ENCODE peak calls at places on chromosomes 4 and X, in four cellular contexts. One of them, this sample, is unnamed.

GRCh38 chr4:128249787-128250668 is 37.6 kb downstream of the PGRMC2 start:
- DNase-seq in K562: peak
- DNase-seq in GM12878: no peak
- DNase-seq in HepG2: no peak
- DNase-seq in this sample: no peak

GRCh38 chr4:100736651-100737450 is 219.0 kb upstream of the EMCN start:
- DNase-seq in K562: no peak
- DNase-seq in GM12878: no peak
- DNase-seq in HepG2: no peak
- DNase-seq in this sample: no peak

GRCh38 chr4:124710911-124711310 is 1.6 kb downstream of the ANKRD50 start:
- DNase-seq in K562: no peak
- DNase-seq in GM12878: no peak
- DNase-seq in HepG2: no peak
- DNase-seq in this sample: no peak

GRCh38 chr4:158895797-158896442 is 127.1 kb downstream of the FNIP2 start:
- DNase-seq in K562: no peak
- DNase-seq in GM12878: no peak
- DNase-seq in HepG2: no peak
- DNase-seq in this sample: no peak

GRCh38 chrX:150773117-150773516 is 79.9 kb downstream of the MTMR1 start:
- DNase-seq in K562: no peak
- DNase-seq in GM12878: no peak
- DNase-seq in HepG2: no peak
- DNase-seq in this sample: no peak

GRCh38 chrX:1249101-1249887 is 19.3 kb upstream of the CSF2RA start:
- DNase-seq in K562: peak
- DNase-seq in GM12878: peak
- DNase-seq in HepG2: peak
- DNase-seq in this sample: no peak

GRCh38 chr4:185229021-185229818 is 19.8 kb downstream of the SNX25 start:
- DNase-seq in K562: no peak
- DNase-seq in GM12878: no peak
- DNase-seq in HepG2: no peak
- DNase-seq in this sample: no peak

GRCh38 chr4:89438102-89438831 is 130.7 kb upstream of the GPRIN3 start:
- DNase-seq in K562: peak
- DNase-seq in GM12878: peak
- DNase-seq in HepG2: peak
- DNase-seq in this sample: peak

GRCh38 chr4:8847764-8848163 is 23.9 kb downstream of the HMX1 start:
- DNase-seq in K562: peak
- DNase-seq in GM12878: no peak
- DNase-seq in HepG2: no peak
- DNase-seq in this sample: peak

GRCh38 chr4:183554878-183555585 is 50.2 kb downstream of the ING2 start:
- DNase-seq in K562: no peak
- DNase-seq in GM12878: no peak
- DNase-seq in HepG2: no peak
- DNase-seq in this sample: no peak

GRCh38 chr4:177250056-177250696 is 59.5 kb upstream of the NEIL3 start:
- DNase-seq in K562: peak
- DNase-seq in GM12878: no peak
- DNase-seq in HepG2: peak
- DNase-seq in this sample: peak

GRCh38 chr4:6668391-6668790 is 25.3 kb upstream of the S100P start:
- DNase-seq in K562: no peak
- DNase-seq in GM12878: no peak
- DNase-seq in HepG2: no peak
- DNase-seq in this sample: no peak

GRCh38 chr4:186898367-186898766 is 174.7 kb upstream of the FAT1 start:
- DNase-seq in K562: no peak
- DNase-seq in GM12878: no peak
- DNase-seq in HepG2: no peak
- DNase-seq in this sample: no peak

GRCh38 chr4:1208970-1209704 is 36.8 kb upstream of the SPON2 start:
- DNase-seq in K562: no peak
- DNase-seq in GM12878: no peak
- DNase-seq in HepG2: no peak
- DNase-seq in this sample: no peak

GRCh38 chr4:110824344-110824743 is 201.5 kb upstream of the PITX2 start:
- DNase-seq in K562: no peak
- DNase-seq in GM12878: no peak
- DNase-seq in HepG2: no peak
- DNase-seq in this sample: no peak

GRCh38 chr4:144740316-144740715 is 94.4 kb downstream of the HHIP start:
- DNase-seq in K562: no peak
- DNase-seq in GM12878: no peak
- DNase-seq in HepG2: no peak
- DNase-seq in this sample: no peak

GRCh38 chrX:150361070-150361776 is 1.9 kb upstream of the MAMLD1 start:
- DNase-seq in K562: peak
- DNase-seq in GM12878: no peak
- DNase-seq in HepG2: no peak
- DNase-seq in this sample: no peak

GRCh38 chr4:112664611-112665010 is 27.7 kb downstream of the LARP7 start:
- DNase-seq in K562: no peak
- DNase-seq in GM12878: no peak
- DNase-seq in HepG2: no peak
- DNase-seq in this sample: no peak

GRCh38 chr4:1716065-1716945 is 4.2 kb upstream of the SLBP start:
- DNase-seq in K562: no peak
- DNase-seq in GM12878: no peak
- DNase-seq in HepG2: no peak
- DNase-seq in this sample: no peak

GRCh38 chrX:134801267-134801666 is 143.0 kb upstream of the PLAC1 start:
- DNase-seq in K562: peak
- DNase-seq in GM12878: no peak
- DNase-seq in HepG2: peak
- DNase-seq in this sample: no peak

GRCh38 chrX:7110821-7111276 is 36.7 kb upstream of the STS start:
- DNase-seq in K562: peak
- DNase-seq in GM12878: peak
- DNase-seq in HepG2: no peak
- DNase-seq in this sample: no peak

GRCh38 chr4:38056024-38056685 is 96.0 kb downstream of the PTTG2 start:
- DNase-seq in K562: no peak
- DNase-seq in GM12878: no peak
- DNase-seq in HepG2: no peak
- DNase-seq in this sample: no peak

GRCh38 chr4:104490096-104490769 is 4.5 kb downstream of the CXXC4 start:
- DNase-seq in K562: no peak
- DNase-seq in GM12878: peak
- DNase-seq in HepG2: no peak
- DNase-seq in this sample: no peak

DNA sequence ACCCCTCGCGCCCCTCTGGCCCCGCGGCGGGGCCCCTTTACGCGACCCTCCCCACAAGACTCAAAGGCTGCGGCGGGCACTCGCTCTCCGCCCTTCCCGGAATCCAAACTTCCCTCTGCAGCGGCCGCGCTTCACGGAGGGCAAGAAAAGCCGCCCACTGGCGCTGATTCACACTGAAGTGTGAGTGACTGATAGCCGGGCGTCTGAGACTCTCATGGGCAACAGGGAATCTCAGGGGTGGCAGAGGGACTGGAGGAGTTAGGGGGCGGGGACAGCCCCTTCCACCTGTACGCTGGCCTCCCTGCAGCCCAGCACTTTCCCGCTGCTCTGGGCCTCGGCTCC is 664 bp downstream of the SH3BP2 start:
- DNase-seq in K562: peak
- DNase-seq in GM12878: no peak
- DNase-seq in HepG2: no peak
- DNase-seq in this sample: no peak
- TF ChIP-seq FOXM1 in K562: no peak
- TF ChIP-seq FOXM1 in GM12878: no peak
- TF ChIP-seq FOXM1 in HepG2: no peak
- TF ChIP-seq FOXM1 in this sample: no peak

GRCh38 chrX:11190745-11191510 is 79.8 kb downstream of the HCCS start:
- DNase-seq in K562: no peak
- DNase-seq in GM12878: no peak
- DNase-seq in HepG2: no peak
- DNase-seq in this sample: no peak
- TF ChIP-seq TARDBP in K562: no peak
- TF ChIP-seq TARDBP in GM12878: no peak
- TF ChIP-seq TARDBP in HepG2: no peak
- TF ChIP-seq TARDBP in this sample: no peak

DNA sequence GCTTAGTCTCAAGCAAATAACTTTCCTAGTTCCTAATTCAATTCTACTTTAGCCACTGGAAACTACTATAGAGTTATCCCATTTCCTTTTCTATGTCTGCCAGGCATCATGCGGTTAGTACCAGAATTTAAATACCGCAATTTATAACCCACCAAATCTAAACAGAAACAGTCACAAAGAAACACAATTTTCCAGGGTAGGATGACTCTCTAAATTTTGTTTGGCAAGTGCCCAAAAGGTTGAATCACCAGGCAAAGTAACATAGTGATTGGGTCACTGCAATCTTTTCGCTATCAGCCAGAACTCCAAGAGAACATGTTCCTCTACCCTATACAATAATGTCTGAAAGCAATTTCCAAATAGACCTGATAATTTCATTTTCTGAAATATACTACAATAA is 240.2 kb upstream of the GRIA3 start:
- DNase-seq in K562: no peak
- DNase-seq in GM12878: no peak
- DNase-seq in HepG2: no peak
- DNase-seq in this sample: no peak
- TF ChIP-seq FOXM1 in K562: no peak
- TF ChIP-seq FOXM1 in GM12878: no peak
- TF ChIP-seq FOXM1 in HepG2: no peak
- TF ChIP-seq FOXM1 in this sample: no peak

GRCh38 chrX:68832516-68833447 is 4.0 kb downstream of the EFNB1 start:
- DNase-seq in K562: no peak
- DNase-seq in GM12878: no peak
- DNase-seq in HepG2: no peak
- DNase-seq in this sample: no peak
- TF ChIP-seq TARDBP in K562: no peak
- TF ChIP-seq TARDBP in GM12878: no peak
- TF ChIP-seq TARDBP in HepG2: no peak
- TF ChIP-seq TARDBP in this sample: no peak

DNA sequence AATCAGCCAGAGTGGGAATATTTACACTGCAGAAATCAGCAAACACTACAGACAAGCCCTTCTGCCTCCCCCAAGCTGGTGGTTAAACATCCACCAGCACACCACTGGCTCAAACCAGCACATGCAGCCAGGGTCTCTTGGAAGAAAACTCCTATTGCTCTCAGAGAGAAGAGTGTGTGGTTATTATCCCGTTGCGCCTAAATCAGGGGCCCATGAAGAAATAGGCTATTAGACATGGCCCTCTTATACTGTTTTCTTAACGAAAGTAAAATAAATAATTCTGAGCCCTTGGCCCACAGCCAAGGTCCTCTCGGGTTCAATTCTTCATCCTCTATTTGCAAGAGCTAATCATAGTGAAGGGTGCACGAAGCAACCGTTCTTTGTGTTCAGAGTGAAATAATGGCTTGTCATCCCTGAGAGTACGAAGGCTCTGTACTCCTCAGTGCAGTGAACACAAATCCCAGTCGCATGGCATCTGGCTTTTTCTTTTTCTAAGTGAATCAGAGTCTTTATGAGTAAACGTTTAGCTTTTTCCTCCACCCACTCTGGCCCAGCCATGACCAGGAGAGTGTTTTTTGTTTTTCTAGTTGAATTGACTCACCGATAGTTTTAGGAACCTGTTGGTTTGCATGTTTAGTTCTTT is 33.4 kb upstream of the RBM47 start:
- DNase-seq in K562: no peak
- DNase-seq in GM12878: peak
- DNase-seq in HepG2: peak
- DNase-seq in this sample: no peak
- TF ChIP-seq FOXM1 in K562: no peak
- TF ChIP-seq FOXM1 in GM12878: peak
- TF ChIP-seq FOXM1 in HepG2: no peak
- TF ChIP-seq FOXM1 in this sample: no peak

GRCh38 chr4:139367421-139368090 is 65.3 kb upstream of the NDUFC1 start:
- DNase-seq in K562: no peak
- DNase-seq in GM12878: no peak
- DNase-seq in HepG2: no peak
- DNase-seq in this sample: no peak

GRCh38 chr4:139368990-139369389 is 66.7 kb upstream of the NDUFC1 start:
- DNase-seq in K562: no peak
- DNase-seq in GM12878: no peak
- DNase-seq in HepG2: no peak
- DNase-seq in this sample: no peak
- TF ChIP-seq TARDBP in K562: no peak
- TF ChIP-seq TARDBP in GM12878: no peak
- TF ChIP-seq TARDBP in HepG2: no peak
- TF ChIP-seq TARDBP in this sample: no peak

GRCh38 chr4:63349674-63350025 is 1059.6 kb downstream of the TECRL start:
- DNase-seq in K562: no peak
- DNase-seq in GM12878: no peak
- DNase-seq in HepG2: no peak
- DNase-seq in this sample: no peak
- TF ChIP-seq FOXM1 in K562: no peak
- TF ChIP-seq FOXM1 in GM12878: no peak
- TF ChIP-seq FOXM1 in HepG2: no peak
- TF ChIP-seq FOXM1 in this sample: no peak

DNA sequence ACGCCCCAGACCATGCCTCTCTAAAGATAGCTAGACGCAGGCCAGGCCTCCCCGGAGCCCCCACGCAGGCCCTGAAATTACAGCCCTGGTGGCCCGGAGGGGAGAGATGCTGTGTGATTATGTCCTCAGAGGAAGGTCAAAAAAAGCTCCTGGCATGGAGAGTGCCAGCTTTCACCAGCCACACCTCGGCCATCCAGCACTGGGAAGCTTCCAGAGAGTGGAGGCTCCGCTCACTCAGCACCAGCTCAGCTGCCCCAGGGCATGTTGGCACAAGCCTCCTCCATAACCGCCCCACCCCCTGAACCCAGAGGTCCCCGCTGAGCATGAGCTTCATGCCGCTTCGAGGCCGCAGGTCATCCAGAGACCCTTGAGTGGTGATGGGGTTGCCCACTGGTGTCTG is 4.6 kb upstream of the BGN start:
- DNase-seq in K562: no peak
- DNase-seq in GM12878: no peak
- DNase-seq in HepG2: no peak
- DNase-seq in this sample: no peak
- TF ChIP-seq TARDBP in K562: no peak
- TF ChIP-seq TARDBP in GM12878: no peak
- TF ChIP-seq TARDBP in HepG2: no peak
- TF ChIP-seq TARDBP in this sample: no peak

This sample was measured in HEK293T.